ENCODE peak calls at places on chromosome 4, in ten cellular contexts. D is AG20443; S is islet precursor cell; Z is WTC11; J is HT-29; C is dorsolateral prefrontal cortex; V is memory B cell; X is HS-5; U is SW480; Y is stimulated activated CD8-positive, alpha-beta memory T cell treated with anti-CD3 and anti-CD28 coated beads, Interleukin-7, amount 100 ng/mL, for 24 hours. P is an unnamed sample.

GRCh38 chr4:174201898-174202297 is 81.6 kb downstream of the FBXO8 start:
- DNase-seq in V (no peak), Y (no peak), U (no peak), S (no peak), X (no peak), D (no peak), J (no peak), C (no peak), Z (no peak), P (no peak)

GRCh38 chr4:538542-539142 is 37.5 kb downstream of the TMEM271 start:
- DNase-seq in J (no peak), C (no peak), Y (no peak), S (peak; percentile 16), V (no peak), X (no peak), Z (no peak), D (no peak), U (no peak), P (no peak)

GRCh38 chr4:48360285-48360965 is 19.1 kb downstream of the SLAIN2 start:
- DNase-seq in X (no peak), C (no peak), U (no peak), S (no peak), V (no peak), Y (no peak), J (no peak), D (peak; percentile 59), Z (no peak), P (no peak)

GRCh38 chr4:74874785-74875367 is 58.0 kb upstream of the PARM1 start:
- DNase-seq in C (no peak), S (peak; percentile 55), Y (no peak), J (peak; percentile 74), U (peak; percentile 71), X (peak; percentile 26), Z (peak; percentile 13), V (peak; percentile 68), D (peak; percentile 70), P (peak; percentile 32)

GRCh38 chr4:143351149-143351691 is 14.5 kb downstream of the GAB1 start:
- DNase-seq in Y (no peak), S (no peak), C (no peak), D (no peak), X (no peak), V (no peak), U (no peak), Z (no peak), J (no peak), P (no peak)

GRCh38 chr4:176579233-176579632 is 213.5 kb downstream of the VEGFC start:
- DNase-seq in J (no peak), X (no peak), D (no peak), Z (no peak), S (no peak), Y (no peak), C (no peak), U (no peak), V (no peak), P (no peak)

GRCh38 chr4:10079256-10079655 is 37.3 kb downstream of the WDR1 start:
- DNase-seq in Z (peak; percentile 0), D (no peak), V (no peak), C (peak; percentile 24), Y (no peak), X (no peak), J (no peak), S (peak; percentile 41), U (no peak), P (no peak)

GRCh38 chr4:137524642-137525384 is 7.5 kb downstream of the PCDH18 start:
- DNase-seq in S (no peak), V (no peak), C (no peak), X (no peak), Z (no peak), U (no peak), D (peak; percentile 14), J (no peak), Y (no peak), P (no peak)

GRCh38 chr4:174314770-174315169 is 31.1 kb downstream of the CEP44 start:
- DNase-seq in Y (no peak), Z (no peak), C (no peak), J (peak; percentile 13), X (peak; percentile 61), S (peak; percentile 81), V (no peak), U (peak; percentile 14), D (peak; percentile 34), P (no peak)

GRCh38 chr4:77158487-77158861 is 1.5 kb downstream of the CCNG2 start:
- DNase-seq in D (peak; percentile 30), J (no peak), C (no peak), X (no peak), V (no peak), U (no peak), Z (no peak), Y (no peak), S (peak; percentile 58), P (no peak)

GRCh38 chr4:20203508-20203907 is 48.2 kb upstream of the SLIT2 start:
- DNase-seq in S (no peak), Z (no peak), D (peak; percentile 76), C (no peak), J (no peak), X (peak; percentile 93), Y (no peak), V (no peak), U (no peak), P (no peak)

GRCh38 chr4:54169176-54169575 is 59.9 kb upstream of the PDGFRA start:
- DNase-seq in Z (no peak), U (no peak), J (no peak), S (no peak), X (no peak), C (no peak), V (no peak), Y (no peak), D (no peak), P (no peak)

P was measured in Calu3.